ENCODE peak calls at places on chromosomes 4 and X, in six cellular contexts. Q is OCI-LY7, Z is heart left ventricle, P is testis, X is fibroblast of the aortic adventitia, N is fibroblast of pulmonary artery. W is an unnamed sample.

GRCh38 chr4:21827575-21827974 is 121.0 kb downstream of the KCNIP4 start:
- DNase-seq in X (peak; percentile 81), Z (no peak), N (peak; percentile 13), Q (no peak), P (no peak), W (no peak)

GRCh38 chr4:105197777-105198176 is 51.1 kb downstream of the TET2 start:
- DNase-seq in N (no peak), P (no peak), X (no peak), Z (no peak), Q (no peak), W (no peak)

GRCh38 chrX:52574416-52575275 is 57.8 kb upstream of the XAGE1B start:
- DNase-seq in X (peak; percentile 69), N (peak; percentile 68), Z (peak; percentile 16), P (peak; percentile 43), Q (peak; percentile 65), W (peak; percentile 27)

GRCh38 chr4:17066972-17067371 is 168.5 kb upstream of the LDB2 start:
- DNase-seq in P (no peak), N (peak; percentile 82), Q (no peak), X (peak; percentile 92), Z (no peak), W (no peak)

GRCh38 chr4:879730-880079 is 52.4 kb downstream of the GAK start:
- DNase-seq in X (no peak), Z (no peak), P (no peak), Q (no peak), N (no peak), W (no peak)

GRCh38 chrX:73850124-73851013 is 287.4 kb downstream of the CHIC1 start:
- DNase-seq in X (peak; percentile 37), N (peak; percentile 42), P (peak; percentile 33), Q (no peak), Z (no peak), W (peak; percentile 7)

GRCh38 chr4:102420563-102421221 is 75.4 kb upstream of the SLC39A8 start:
- DNase-seq in X (peak; percentile 50), Q (peak; percentile 27), Z (no peak), P (no peak), N (no peak), W (no peak)

GRCh38 chrX:129634541-129634940 is 20.2 kb downstream of the APLN start:
- DNase-seq in N (no peak), Q (no peak), P (no peak), Z (no peak), X (no peak), W (no peak)

GRCh38 chrX:38860106-38861013 is 59.1 kb downstream of the MID1IP1 start:
- DNase-seq in X (no peak), P (no peak), Z (no peak), Q (no peak), N (no peak), W (no peak)

GRCh38 chrX:49079489-49080428 is at the start of gene WDR45:
- DNase-seq in P (peak; percentile 82), X (peak; percentile 69), Z (peak; percentile 78), Q (peak; percentile 64), N (peak; percentile 68), W (peak; percentile 59)

GRCh38 chr4:25160714-25161598 is 707 bp upstream of the SEPSECS start:
- DNase-seq in N (peak; percentile 4), Z (no peak), Q (peak; percentile 19), X (peak; percentile 19), P (peak; percentile 31), W (no peak)

GRCh38 chr4:71907782-71908181 is 123.9 kb upstream of the GC start:
- DNase-seq in Q (no peak), Z (no peak), X (no peak), P (no peak), N (no peak), W (no peak)

GRCh38 chr4:15250021-15250441 is 177.8 kb upstream of the C1QTNF7 start:
- DNase-seq in Z (peak; percentile 45), Q (no peak), X (no peak), N (no peak), P (peak; percentile 29), W (no peak)

GRCh38 chrX:5829060-5829459 is 399.6 kb downstream of the NLGN4X start:
- DNase-seq in P (no peak), N (no peak), Z (no peak), Q (no peak), X (no peak), W (no peak)

GRCh38 chrX:39983715-39984114 is 114.0 kb downstream of the BCOR start:
- DNase-seq in N (peak; percentile 66), P (no peak), Z (no peak), Q (no peak), X (no peak), W (no peak)

GRCh38 chr4:145851516-145852201 is 87.0 kb downstream of the ZNF827 start:
- DNase-seq in X (no peak), Q (no peak), N (no peak), P (no peak), Z (no peak), W (no peak)

GRCh38 chr4:169815606-169816005 is 57.9 kb upstream of the HPF1 start:
- DNase-seq in N (no peak), P (no peak), X (no peak), Q (no peak), Z (no peak), W (no peak)

GRCh38 chrX:68658530-68658929 is 11.1 kb downstream of the STARD8 start:
- DNase-seq in P (peak; percentile 21), Z (peak; percentile 59), N (no peak), Q (no peak), X (no peak), W (no peak)

GRCh38 chrX:48522291-48522690 is 683 bp downstream of the EBP start:
- DNase-seq in Q (no peak), Z (no peak), P (no peak), X (no peak), N (no peak), W (no peak)

GRCh38 chr4:36317731-36318130 is 36.3 kb downstream of the DTHD1 start:
- DNase-seq in P (no peak), X (no peak), Q (no peak), Z (no peak), N (peak; percentile 6), W (no peak)

GRCh38 chr4:98601719-98602118 is 56.7 kb downstream of the TSPAN5 start:
- DNase-seq in Z (no peak), P (no peak), N (peak; percentile 39), X (no peak), Q (no peak), W (no peak)
- TF ChIP-seq CTCF in Z (no peak), P (no peak), N (no peak), X (no peak), Q (no peak), W (no peak)

GRCh38 chrX:115266300-115266699 is 23.2 kb upstream of the LUZP4 start:
- DNase-seq in P (no peak), N (no peak), Q (no peak), Z (no peak), X (no peak), W (no peak)

GRCh38 chrX:115264009-115264408 is 25.5 kb upstream of the LUZP4 start:
- DNase-seq in Q (no peak), Z (no peak), P (no peak), X (no peak), N (no peak), W (no peak)

DNA sequence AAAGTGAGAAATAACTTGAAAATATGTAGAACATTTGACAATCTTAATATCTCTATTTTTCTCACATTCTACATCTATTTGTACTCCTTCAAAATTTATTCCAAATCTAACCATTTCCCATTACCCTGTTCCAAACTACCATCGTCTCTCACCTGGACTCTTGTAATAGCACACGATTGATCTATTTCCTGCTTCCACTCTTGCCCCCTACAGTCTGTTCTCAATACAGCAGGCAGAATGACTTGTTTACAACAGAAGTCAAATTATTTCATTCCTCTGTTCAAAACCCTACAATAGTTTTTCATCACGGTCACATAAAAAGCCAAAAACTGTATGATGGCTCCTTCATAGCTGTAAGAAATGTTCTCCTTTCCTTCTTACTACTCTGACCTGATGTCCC is 21.1 kb upstream of the LUZP4 start:
- DNase-seq in X (no peak), P (no peak), Z (no peak), N (no peak), Q (no peak), W (no peak)
- TF ChIP-seq CTCF in X (peak; percentile 38), P (no peak), Z (peak; percentile 21), N (peak; percentile 24), Q (peak; percentile 22), W (peak; percentile 40)

DNA sequence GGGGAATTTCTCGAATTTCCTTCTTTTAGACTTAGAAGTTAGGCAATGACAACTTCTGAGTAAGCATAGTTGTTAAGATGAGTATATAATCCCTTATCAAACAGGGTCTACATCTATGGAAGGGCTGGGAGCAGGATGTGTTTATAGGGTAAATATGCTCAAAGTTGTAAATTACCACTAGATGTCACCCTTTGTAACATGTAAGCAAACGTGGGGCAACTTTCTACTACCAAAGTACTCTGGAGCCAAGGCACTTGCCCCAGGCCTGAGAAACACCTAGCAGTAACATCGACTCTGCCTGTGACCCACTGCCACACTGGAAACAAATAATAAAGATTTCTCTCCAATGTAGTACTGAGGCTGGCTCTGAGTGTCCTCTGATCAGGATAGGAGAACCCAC is 444.6 kb downstream of the IQCM start:
- DNase-seq in X (peak; percentile 78), N (peak; percentile 83), P (peak; percentile 24), Q (peak; percentile 45), Z (no peak), W (no peak)
- TF ChIP-seq CTCF in X (peak; percentile 49), N (peak; percentile 55), P (no peak), Q (peak; percentile 74), Z (peak; percentile 48), W (peak; percentile 17)

DNA sequence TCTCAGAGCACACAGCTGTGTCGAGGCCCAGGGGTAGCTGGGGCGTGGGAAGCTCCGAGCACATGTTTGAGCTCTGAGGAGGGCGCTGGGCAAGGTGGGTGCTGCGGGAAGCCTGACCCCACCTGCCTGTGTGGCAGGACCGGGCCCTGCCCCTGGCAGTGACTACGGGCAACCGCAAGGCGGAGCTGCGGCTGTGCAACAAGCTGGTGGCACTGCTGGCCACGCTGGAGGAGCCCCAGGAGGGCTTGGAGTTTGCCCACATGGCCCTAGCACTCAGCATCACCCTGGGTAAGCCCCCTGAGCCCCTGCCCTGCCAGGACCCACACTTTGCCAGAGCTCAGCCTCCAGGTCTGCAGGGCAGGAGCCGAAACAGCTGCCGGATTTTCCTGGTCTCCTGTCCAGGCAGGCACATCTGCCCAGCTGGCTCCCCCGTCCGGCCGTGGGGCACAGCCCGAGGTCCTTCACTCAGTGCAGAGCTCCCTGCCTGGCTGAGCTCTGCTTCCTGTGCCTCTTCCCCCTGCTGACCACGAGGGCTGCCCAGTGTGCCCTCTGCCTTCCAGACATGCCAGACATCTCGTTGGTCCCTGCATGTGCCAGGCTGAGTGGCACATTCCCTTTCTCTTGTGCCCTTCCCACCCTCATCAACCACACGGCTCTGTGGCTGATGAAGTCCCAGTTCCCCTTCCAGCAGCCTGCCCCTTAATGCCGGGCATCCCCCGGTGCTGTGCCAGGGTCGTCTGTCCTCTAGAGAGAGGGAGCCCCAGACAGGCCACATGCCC is 33.2 kb upstream of the HTRA3 start:
- DNase-seq in N (no peak), X (no peak), Q (peak; percentile 22), P (no peak), Z (no peak), W (no peak)
- TF ChIP-seq CTCF in N (no peak), X (no peak), Q (peak; percentile 44), P (no peak), Z (no peak), W (no peak)